ENCODE peak calls at places on chromosomes 6 and 20, in nine cellular contexts. N is stimulated activated CD4-positive, alpha-beta T cell treated with anti-CD3 and anti-CD28 coated beads, Interleukin-2, amount 100 ng/mL, for 48 hours; S is body of pancreas; G is astrocyte of the spinal cord; P is CMK; W is epithelial cell of esophagus; X is activated CD4-positive, alpha-beta T cell treated with anti-CD3 and anti-CD28 coated beads, Interleukin-2, amount 10 ng/mL, durations not matched to agents 24 days and 14 days; E is stimulated activated CD8-positive, alpha-beta memory T cell treated with anti-CD3 and anti-CD28 coated beads, Interleukin-4, amount 100 ng/mL, for 1 hour; U is T-helper 17 cell. O is an unnamed sample.

GRCh38 chr20:1184638-1185315 is at the start of gene TMEM74B:
- DNase-seq in N (no peak), S (no peak), G (no peak), P (no peak), W (peak), X (peak), E (no peak), U (no peak), O (no peak)

GRCh38 chr6:14816106-14816864 is 429.6 kb upstream of the JARID2 start:
- DNase-seq in N (no peak), S (no peak), G (peak), P (no peak), W (no peak), X (no peak), E (no peak), U (no peak), O (no peak)

GRCh38 chr20:25022680-25023079 is 30.1 kb upstream of the APMAP start:
- DNase-seq in N (no peak), S (peak), G (no peak), P (no peak), W (peak), X (no peak), E (no peak), U (no peak), O (no peak)

GRCh38 chr6:131597448-131597847 is 24.4 kb downstream of the ARG1 start:
- DNase-seq in N (no peak), S (no peak), G (no peak), P (no peak), W (no peak), X (no peak), E (no peak), U (no peak), O (no peak)

GRCh38 chr6:52363222-52363867 is 1.4 kb downstream of the PAQR8 start:
- DNase-seq in N (no peak), S (no peak), G (no peak), P (no peak), W (no peak), X (no peak), E (no peak), U (no peak), O (no peak)

GRCh38 chr6:160431231-160431630 is 83.1 kb downstream of the SLC22A3 start:
- DNase-seq in N (no peak), S (no peak), G (peak), P (no peak), W (peak), X (no peak), E (no peak), U (no peak), O (no peak)

GRCh38 chr6:111837641-111838500 is 35.4 kb downstream of the FYN start:
- DNase-seq in N (no peak), S (no peak), G (no peak), P (no peak), W (no peak), X (peak), E (peak), U (no peak), O (no peak)

GRCh38 chr20:3763691-3764601 is 3.6 kb downstream of the ADISSP start:
- DNase-seq in N (no peak), S (no peak), G (no peak), P (no peak), W (no peak), X (no peak), E (no peak), U (no peak), O (no peak)

GRCh38 chr6:126812651-126813050 is 305.8 kb upstream of the RSPO3 start:
- DNase-seq in N (no peak), S (no peak), G (peak), P (no peak), W (no peak), X (no peak), E (no peak), U (no peak), O (no peak)

GRCh38 chr6:52304917-52305316 is 20.4 kb upstream of the MCM3 start:
- DNase-seq in N (no peak), S (no peak), G (peak), P (no peak), W (no peak), X (no peak), E (no peak), U (no peak), O (no peak)

GRCh38 chr6:35468181-35468979 is at the start of gene RPL10A:
- DNase-seq in N (peak), S (peak), G (peak), P (peak), W (peak), X (peak), E (peak), U (peak), O (peak)

GRCh38 chr6:139341060-139341459 is 33.4 kb downstream of the CITED2 start:
- DNase-seq in N (no peak), S (no peak), G (no peak), P (no peak), W (no peak), X (no peak), E (no peak), U (no peak), O (no peak)

GRCh38 chr6:16690244-16691142 is 70.8 kb downstream of the ATXN1 start:
- DNase-seq in N (no peak), S (no peak), G (no peak), P (no peak), W (peak), X (peak), E (no peak), U (no peak), O (no peak)

GRCh38 chr20:5660346-5660745 is 89.9 kb upstream of the SHLD1 start:
- DNase-seq in N (no peak), S (no peak), G (no peak), P (no peak), W (no peak), X (no peak), E (no peak), U (no peak), O (no peak)

GRCh38 chr20:62744761-62745160 is 36.1 kb downstream of the NTSR1 start:
- DNase-seq in N (no peak), S (no peak), G (no peak), P (no peak), W (no peak), X (no peak), E (no peak), U (no peak), O (no peak)

GRCh38 chr6:109008951-109009760 is 85.5 kb downstream of the SESN1 start:
- DNase-seq in N (peak), S (peak), G (peak), P (peak), W (peak), X (peak), E (peak), U (peak), O (peak)

GRCh38 chr6:130215526-130215925 is 7.2 kb downstream of the SAMD3 start:
- DNase-seq in N (no peak), S (no peak), G (no peak), P (peak), W (no peak), X (peak), E (peak), U (no peak), O (no peak)

GRCh38 chr20:18533978-18534644 is 26.4 kb downstream of the SEC23B start:
- DNase-seq in N (no peak), S (no peak), G (no peak), P (no peak), W (no peak), X (no peak), E (no peak), U (no peak), O (no peak)

GRCh38 chr6:85354761-85355618 is 94.9 kb upstream of the NT5E start:
- DNase-seq in N (peak), S (peak), G (peak), P (peak), W (peak), X (peak), E (peak), U (peak), O (no peak)

GRCh38 chr6:27863962-27864905 is 48.0 kb downstream of the OR2B2 start:
- DNase-seq in N (no peak), S (peak), G (peak), P (no peak), W (peak), X (peak), E (no peak), U (no peak), O (no peak)

GRCh38 chr6:136323431-136324112 is 33.9 kb upstream of the BCLAF1 start:
- DNase-seq in N (no peak), S (no peak), G (peak), P (no peak), W (no peak), X (no peak), E (no peak), U (no peak), O (no peak)

GRCh38 chr20:35821807-35822242 is 50.0 kb downstream of the PHF20 start:
- DNase-seq in N (no peak), S (no peak), G (peak), P (no peak), W (peak), X (no peak), E (no peak), U (no peak), O (no peak)

GRCh38 chr20:22320245-22320915 is 264.0 kb downstream of the FOXA2 start:
- DNase-seq in N (no peak), S (no peak), G (no peak), P (no peak), W (peak), X (no peak), E (no peak), U (no peak), O (no peak)

GRCh38 chr6:96542702-96543101 is 20.2 kb upstream of the FHL5 start:
- DNase-seq in N (no peak), S (no peak), G (no peak), P (no peak), W (peak), X (no peak), E (no peak), U (no peak), O (no peak)